ENCODE peak calls at places on chromosomes 4 and X, in five cellular contexts. Y is GDM1; A is CD4-positive, CD25-positive, alpha-beta regulatory T cell; L is brain pericyte; I is cerebellar cortex. D is an unnamed sample.

GRCh38 chr4:3440979-3441500 is 728 bp upstream of the HGFAC start:
- DNase-seq in L (no peak), I (no peak), Y (no peak), A (no peak), D (no peak)

GRCh38 chr4:148914301-148914700 is 472.1 kb upstream of the NR3C2 start:
- DNase-seq in I (no peak), L (no peak), Y (no peak), A (no peak), D (no peak)

GRCh38 chrX:154466036-154466435 is 8.0 kb downstream of the PLXNA3 start:
- DNase-seq in I (no peak), A (no peak), L (no peak), Y (no peak), D (no peak)

GRCh38 chrX:143472334-143472938 is 44.8 kb downstream of the SPANXN3 start:
- DNase-seq in Y (no peak), I (no peak), A (no peak), L (no peak), D (no peak)

GRCh38 chrX:70410921-70411320 is 12.2 kb upstream of the GDPD2 start:
- DNase-seq in A (no peak), I (no peak), Y (no peak), L (no peak), D (no peak)

GRCh38 chr4:166386491-166387367 is 513.7 kb downstream of the TLL1 start:
- DNase-seq in L (no peak), I (no peak), Y (no peak), A (no peak), D (no peak)

GRCh38 chrX:18377802-18378201 is 23.3 kb upstream of the SCML2 start:
- DNase-seq in I (peak; percentile 10), Y (peak; percentile 27), A (no peak), L (no peak), D (peak; percentile 29)

GRCh38 chr4:113772319-113772718 is 10.8 kb upstream of the CAMK2D start:
- DNase-seq in L (no peak), Y (no peak), I (no peak), A (no peak), D (no peak)

GRCh38 chr4:82864336-82865001 is 26.5 kb downstream of the SEC31A start:
- DNase-seq in L (no peak), A (no peak), I (no peak), Y (no peak), D (no peak)

GRCh38 chr4:14877246-14878220 is 124.7 kb upstream of the CPEB2 start:
- DNase-seq in I (no peak), L (no peak), Y (peak; percentile 87), A (no peak), D (peak; percentile 60)

GRCh38 chrX:132743086-132743485 is 215.3 kb downstream of the HS6ST2 start:
- DNase-seq in Y (no peak), L (no peak), A (no peak), I (no peak), D (no peak)

GRCh38 chr4:155828628-155829027 is 37.4 kb downstream of the ASIC5 start:
- DNase-seq in Y (no peak), I (no peak), A (no peak), L (no peak), D (no peak)

GRCh38 chr4:176622251-176622968 is 170.3 kb downstream of the VEGFC start:
- DNase-seq in A (no peak), L (peak; percentile 64), Y (no peak), I (no peak), D (no peak)

GRCh38 chr4:175639346-175639745 is 172.7 kb downstream of the GPM6A start:
- DNase-seq in A (no peak), L (no peak), I (no peak), Y (no peak), D (no peak)

GRCh38 chrX:143768976-143769375 is 48.4 kb upstream of the SPANXN2 start:
- DNase-seq in Y (no peak), I (no peak), A (no peak), L (no peak), D (no peak)

GRCh38 chrX:134469481-134469880 is 9.5 kb downstream of the HPRT1 start:
- DNase-seq in I (no peak), A (no peak), Y (peak; percentile 8), L (no peak), D (no peak)

GRCh38 chr4:165684177-165684870 is 188.7 kb upstream of the TLL1 start:
- DNase-seq in I (peak; percentile 66), L (no peak), A (no peak), Y (no peak), D (no peak)

GRCh38 chr4:120816385-120816784 is 106.1 kb downstream of the PRDM5 start:
- DNase-seq in Y (no peak), I (no peak), L (no peak), A (no peak), D (no peak)

GRCh38 chrX:43861750-43862149 is 20.5 kb downstream of the MAOB start:
- DNase-seq in I (no peak), A (no peak), L (no peak), Y (no peak), D (no peak)

GRCh38 chr4:177293208-177294018 is 16.3 kb upstream of the NEIL3 start:
- DNase-seq in I (no peak), A (no peak), Y (no peak), L (no peak), D (no peak)